ENCODE peak calls at places on chromosome 17, in five cellular contexts. One of them, this sample, is unnamed.

GRCh38 chr17:11814655-11815262 is 182.5 kb downstream of the ZNF18 start:
- DNase-seq in upper lobe of right lung: no peak
- DNase-seq in endothelial cell of umbilical vein: no peak
- DNase-seq in AG09319: no peak
- DNase-seq in A549: no peak
- DNase-seq in this sample: no peak

GRCh38 chr17:5785867-5786509 is 201.7 kb upstream of the NLRP1 start:
- DNase-seq in upper lobe of right lung: no peak
- DNase-seq in endothelial cell of umbilical vein: peak; percentile 48
- DNase-seq in AG09319: no peak
- DNase-seq in A549: no peak
- DNase-seq in this sample: no peak

GRCh38 chr17:81381632-81382577 is 13.4 kb upstream of the BAHCC1 start:
- DNase-seq in upper lobe of right lung: peak; percentile 62
- DNase-seq in endothelial cell of umbilical vein: no peak
- DNase-seq in AG09319: no peak
- DNase-seq in A549: no peak
- DNase-seq in this sample: no peak

GRCh38 chr17:68771867-68772515 is 170.8 kb upstream of the FAM20A start:
- DNase-seq in upper lobe of right lung: no peak
- DNase-seq in endothelial cell of umbilical vein: peak; percentile 82
- DNase-seq in AG09319: peak; percentile 56
- DNase-seq in A549: peak; percentile 54
- DNase-seq in this sample: no peak

GRCh38 chr17:65559802-65560627 is 1.4 kb downstream of the AXIN2 start:
- DNase-seq in upper lobe of right lung: peak; percentile 78
- DNase-seq in endothelial cell of umbilical vein: peak; percentile 36
- DNase-seq in AG09319: no peak
- DNase-seq in A549: peak; percentile 67
- DNase-seq in this sample: no peak

GRCh38 chr17:75589017-75589918 is 1.7 kb downstream of the MYO15B start:
- DNase-seq in upper lobe of right lung: peak; percentile 98
- DNase-seq in endothelial cell of umbilical vein: peak; percentile 74
- DNase-seq in AG09319: peak; percentile 62
- DNase-seq in A549: peak; percentile 96
- DNase-seq in this sample: peak; percentile 97

GRCh38 chr17:60640503-60640902 is 37.1 kb upstream of the BCAS3 start:
- DNase-seq in upper lobe of right lung: no peak
- DNase-seq in endothelial cell of umbilical vein: peak; percentile 22
- DNase-seq in AG09319: no peak
- DNase-seq in A549: peak; percentile 31
- DNase-seq in this sample: no peak

GRCh38 chr17:44787271-44787940 is 28.6 kb downstream of the ADAM11 start:
- DNase-seq in upper lobe of right lung: peak; percentile 64
- DNase-seq in endothelial cell of umbilical vein: no peak
- DNase-seq in AG09319: no peak
- DNase-seq in A549: no peak
- DNase-seq in this sample: no peak

GRCh38 chr17:5439446-5439764 is 450 bp upstream of the C1QBP start:
- DNase-seq in upper lobe of right lung: no peak
- DNase-seq in endothelial cell of umbilical vein: no peak
- DNase-seq in AG09319: no peak
- DNase-seq in A549: no peak
- DNase-seq in this sample: no peak

GRCh38 chr17:71983828-71984227 is 137.0 kb upstream of the SOX9 start:
- DNase-seq in upper lobe of right lung: no peak
- DNase-seq in endothelial cell of umbilical vein: no peak
- DNase-seq in AG09319: no peak
- DNase-seq in A549: no peak
- DNase-seq in this sample: no peak

GRCh38 chr17:76517638-76518038 is 16.4 kb upstream of the RHBDF2 start:
- DNase-seq in upper lobe of right lung: no peak
- DNase-seq in endothelial cell of umbilical vein: no peak
- DNase-seq in AG09319: no peak
- DNase-seq in A549: no peak
- DNase-seq in this sample: no peak

GRCh38 chr17:70096861-70097260 is 21.8 kb downstream of the KCNJ16 start:
- DNase-seq in upper lobe of right lung: no peak
- DNase-seq in endothelial cell of umbilical vein: no peak
- DNase-seq in AG09319: no peak
- DNase-seq in A549: no peak
- DNase-seq in this sample: no peak

GRCh38 chr17:33218657-33219298 is 74.3 kb downstream of the ASIC2 start:
- DNase-seq in upper lobe of right lung: no peak
- DNase-seq in endothelial cell of umbilical vein: no peak
- DNase-seq in AG09319: no peak
- DNase-seq in A549: no peak
- DNase-seq in this sample: no peak

GRCh38 chr17:74935585-74936469 is at the start of gene OTOP3:
- DNase-seq in upper lobe of right lung: no peak
- DNase-seq in endothelial cell of umbilical vein: no peak
- DNase-seq in AG09319: no peak
- DNase-seq in A549: no peak
- DNase-seq in this sample: no peak

GRCh38 chr17:42509409-42509808 is 26.6 kb upstream of the NAGLU start:
- DNase-seq in upper lobe of right lung: no peak
- DNase-seq in endothelial cell of umbilical vein: no peak
- DNase-seq in AG09319: no peak
- DNase-seq in A549: no peak
- DNase-seq in this sample: no peak

GRCh38 chr17:50687200-50688066 is 20.3 kb downstream of the ANKRD40 start:
- DNase-seq in upper lobe of right lung: peak; percentile 63
- DNase-seq in endothelial cell of umbilical vein: no peak
- DNase-seq in AG09319: no peak
- DNase-seq in A549: no peak
- DNase-seq in this sample: no peak

GRCh38 chr17:82598256-82599011 is 49.8 kb downstream of the WDR45B start:
- DNase-seq in upper lobe of right lung: no peak
- DNase-seq in endothelial cell of umbilical vein: no peak
- DNase-seq in AG09319: no peak
- DNase-seq in A549: no peak
- DNase-seq in this sample: no peak

GRCh38 chr17:73657473-73658116 is 13.3 kb upstream of the SDK2 start:
- DNase-seq in upper lobe of right lung: peak; percentile 77
- DNase-seq in endothelial cell of umbilical vein: no peak
- DNase-seq in AG09319: no peak
- DNase-seq in A549: peak; percentile 70
- DNase-seq in this sample: no peak

GRCh38 chr17:76363107-76363801 is 9.5 kb upstream of the PRPSAP1 start:
- DNase-seq in upper lobe of right lung: no peak
- DNase-seq in endothelial cell of umbilical vein: no peak
- DNase-seq in AG09319: no peak
- DNase-seq in A549: no peak
- DNase-seq in this sample: no peak

GRCh38 chr17:17342242-17342945 is 39.2 kb downstream of the NT5M start:
- DNase-seq in upper lobe of right lung: peak; percentile 59
- DNase-seq in endothelial cell of umbilical vein: no peak
- DNase-seq in AG09319: no peak
- DNase-seq in A549: no peak
- DNase-seq in this sample: no peak

GRCh38 chr17:81287155-81287554 is 8.0 kb downstream of the SLC38A10 start:
- DNase-seq in upper lobe of right lung: no peak
- DNase-seq in endothelial cell of umbilical vein: no peak
- DNase-seq in AG09319: no peak
- DNase-seq in A549: no peak
- DNase-seq in this sample: no peak

GRCh38 chr17:17191346-17191792 is 14.8 kb downstream of the PLD6 start:
- DNase-seq in upper lobe of right lung: no peak
- DNase-seq in endothelial cell of umbilical vein: peak; percentile 93
- DNase-seq in AG09319: no peak
- DNase-seq in A549: no peak
- DNase-seq in this sample: no peak

GRCh38 chr17:69972251-69972650 is 102.8 kb upstream of the KCNJ16 start:
- DNase-seq in upper lobe of right lung: no peak
- DNase-seq in endothelial cell of umbilical vein: no peak
- DNase-seq in AG09319: no peak
- DNase-seq in A549: no peak
- DNase-seq in this sample: no peak

GRCh38 chr17:62965149-62965648 is 836 bp upstream of the TANC2 start:
- DNase-seq in upper lobe of right lung: no peak
- DNase-seq in endothelial cell of umbilical vein: no peak
- DNase-seq in AG09319: no peak
- DNase-seq in A549: no peak
- DNase-seq in this sample: no peak

GRCh38 chr17:48261297-48261880 is 153.8 kb downstream of the SNX11 start:
- DNase-seq in upper lobe of right lung: no peak
- DNase-seq in endothelial cell of umbilical vein: no peak
- DNase-seq in AG09319: no peak
- DNase-seq in A549: peak; percentile 74
- DNase-seq in this sample: no peak

GRCh38 chr17:63140255-63140654 is 174.2 kb downstream of the TANC2 start:
- DNase-seq in upper lobe of right lung: no peak
- DNase-seq in endothelial cell of umbilical vein: peak; percentile 8
- DNase-seq in AG09319: no peak
- DNase-seq in A549: no peak
- DNase-seq in this sample: no peak

GRCh38 chr17:36629252-36629847 is 28.0 kb downstream of the MRM1 start:
- DNase-seq in upper lobe of right lung: peak; percentile 82
- DNase-seq in endothelial cell of umbilical vein: peak; percentile 69
- DNase-seq in AG09319: peak; percentile 22
- DNase-seq in A549: peak; percentile 90
- DNase-seq in this sample: peak; percentile 93

GRCh38 chr17:75553553-75554110 is 28.1 kb downstream of the LLGL2 start:
- DNase-seq in upper lobe of right lung: no peak
- DNase-seq in endothelial cell of umbilical vein: no peak
- DNase-seq in AG09319: no peak
- DNase-seq in A549: no peak
- DNase-seq in this sample: no peak

GRCh38 chr17:74780443-74781238 is 4.5 kb upstream of the NAT9 start:
- DNase-seq in upper lobe of right lung: no peak
- DNase-seq in endothelial cell of umbilical vein: no peak
- DNase-seq in AG09319: no peak
- DNase-seq in A549: peak; percentile 88
- DNase-seq in this sample: no peak

GRCh38 chr17:62147284-62147683 is 82.2 kb upstream of the MED13 start:
- DNase-seq in upper lobe of right lung: no peak
- DNase-seq in endothelial cell of umbilical vein: no peak
- DNase-seq in AG09319: no peak
- DNase-seq in A549: no peak
- DNase-seq in this sample: no peak

GRCh38 chr17:50564916-50565315 is 4.4 kb downstream of the CACNA1G start:
- DNase-seq in upper lobe of right lung: no peak
- DNase-seq in endothelial cell of umbilical vein: no peak
- DNase-seq in AG09319: peak; percentile 83
- DNase-seq in A549: no peak
- DNase-seq in this sample: no peak

GRCh38 chr17:65856865-65857264 is 295.4 kb upstream of the AXIN2 start:
- DNase-seq in upper lobe of right lung: no peak
- DNase-seq in endothelial cell of umbilical vein: no peak
- DNase-seq in AG09319: no peak
- DNase-seq in A549: no peak
- DNase-seq in this sample: no peak

GRCh38 chr17:55722742-55723487 is at the start of gene TMEM100:
- DNase-seq in upper lobe of right lung: no peak
- DNase-seq in endothelial cell of umbilical vein: peak; percentile 73
- DNase-seq in AG09319: peak; percentile 44
- DNase-seq in A549: no peak
- DNase-seq in this sample: no peak

GRCh38 chr17:7707858-7708750 is 3.1 kb downstream of the EFNB3 start:
- DNase-seq in upper lobe of right lung: peak; percentile 57
- DNase-seq in endothelial cell of umbilical vein: no peak
- DNase-seq in AG09319: no peak
- DNase-seq in A549: no peak
- DNase-seq in this sample: no peak
- TF ChIP-seq CTCF in upper lobe of right lung: no peak
- TF ChIP-seq CTCF in endothelial cell of umbilical vein: no peak
- TF ChIP-seq CTCF in AG09319: no peak
- TF ChIP-seq CTCF in A549: no peak
- TF ChIP-seq CTCF in this sample: no peak

GRCh38 chr17:67467500-67468481 is 90.7 kb downstream of the PITPNC1 start:
- DNase-seq in upper lobe of right lung: no peak
- DNase-seq in endothelial cell of umbilical vein: no peak
- DNase-seq in AG09319: no peak
- DNase-seq in A549: no peak
- DNase-seq in this sample: no peak
- TF ChIP-seq CTCF in upper lobe of right lung: no peak
- TF ChIP-seq CTCF in endothelial cell of umbilical vein: no peak
- TF ChIP-seq CTCF in AG09319: no peak
- TF ChIP-seq CTCF in A549: no peak
- TF ChIP-seq CTCF in this sample: no peak

DNA sequence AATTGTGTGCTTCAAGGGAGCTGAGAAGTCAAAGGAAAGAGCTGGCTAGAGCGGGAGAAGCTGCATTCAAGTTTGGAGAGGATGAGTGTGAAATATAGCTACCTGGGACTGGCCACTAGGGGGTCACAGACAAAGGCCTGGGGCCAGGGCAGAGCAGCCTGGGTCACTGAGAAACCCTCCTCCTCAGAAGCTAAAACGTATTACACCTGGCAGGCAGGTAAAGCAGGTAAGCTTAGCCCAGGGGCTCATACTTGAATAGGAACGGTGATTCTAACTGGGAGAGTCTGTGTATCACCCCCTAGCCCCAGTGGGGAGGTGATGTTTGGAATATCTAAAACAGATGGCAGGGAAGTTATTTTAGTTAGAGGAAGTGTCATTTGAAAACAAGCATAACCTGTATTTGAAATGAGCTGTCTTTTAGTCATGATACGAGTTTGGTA is 6.8 kb downstream of the KRT37 start:
- DNase-seq in upper lobe of right lung: no peak
- DNase-seq in endothelial cell of umbilical vein: no peak
- DNase-seq in AG09319: no peak
- DNase-seq in A549: peak; percentile 67
- DNase-seq in this sample: no peak
- TF ChIP-seq CTCF in upper lobe of right lung: peak; percentile 27
- TF ChIP-seq CTCF in endothelial cell of umbilical vein: peak; percentile 21
- TF ChIP-seq CTCF in AG09319: peak; percentile 22
- TF ChIP-seq CTCF in A549: peak; percentile 36
- TF ChIP-seq CTCF in this sample: peak; percentile 20

GRCh38 chr17:67017895-67018294 is 26.5 kb upstream of the CACNG1 start:
- DNase-seq in upper lobe of right lung: no peak
- DNase-seq in endothelial cell of umbilical vein: no peak
- DNase-seq in AG09319: no peak
- DNase-seq in A549: no peak
- DNase-seq in this sample: no peak

GRCh38 chr17:67016039-67016762 is 28.2 kb upstream of the CACNG1 start:
- DNase-seq in upper lobe of right lung: no peak
- DNase-seq in endothelial cell of umbilical vein: no peak
- DNase-seq in AG09319: no peak
- DNase-seq in A549: no peak
- DNase-seq in this sample: no peak

GRCh38 chr17:67015001-67015400 is 29.4 kb upstream of the CACNG1 start:
- DNase-seq in upper lobe of right lung: no peak
- DNase-seq in endothelial cell of umbilical vein: no peak
- DNase-seq in AG09319: no peak
- DNase-seq in A549: no peak
- DNase-seq in this sample: no peak

GRCh38 chr17:67011527-67012175 is 32.7 kb upstream of the CACNG1 start:
- DNase-seq in upper lobe of right lung: no peak
- DNase-seq in endothelial cell of umbilical vein: no peak
- DNase-seq in AG09319: no peak
- DNase-seq in A549: no peak
- DNase-seq in this sample: no peak

DNA sequence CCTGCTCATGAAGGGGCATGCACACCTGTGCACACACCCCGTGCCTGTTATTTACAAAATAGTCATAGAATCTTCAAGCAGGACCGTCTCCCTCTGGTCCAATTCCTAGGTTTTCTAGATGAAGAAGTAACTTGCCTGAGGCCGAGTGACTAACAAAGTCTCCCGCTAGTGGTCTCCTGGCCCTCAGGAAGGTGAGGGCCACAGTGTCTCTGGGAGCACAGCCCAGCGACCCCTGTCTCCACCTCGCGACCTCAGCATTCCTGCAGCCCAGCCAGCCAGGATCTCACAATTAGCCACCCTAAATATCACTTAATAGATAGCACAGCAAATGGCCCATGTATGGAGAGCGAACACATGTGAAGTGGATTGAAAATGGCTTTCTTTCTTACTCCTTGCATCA is 30.5 kb upstream of the CACNG1 start:
- DNase-seq in upper lobe of right lung: no peak
- DNase-seq in endothelial cell of umbilical vein: no peak
- DNase-seq in AG09319: no peak
- DNase-seq in A549: no peak
- DNase-seq in this sample: no peak
- TF ChIP-seq CTCF in upper lobe of right lung: no peak
- TF ChIP-seq CTCF in endothelial cell of umbilical vein: no peak
- TF ChIP-seq CTCF in AG09319: no peak
- TF ChIP-seq CTCF in A549: no peak
- TF ChIP-seq CTCF in this sample: no peak

This sample was measured in osteocyte.